ENCODE peak calls at places on chromosomes 4 and X, in four cellular contexts. M is K562, P is H1, N is GM12878. D is an unnamed sample.

GRCh38 chr4:3447431-3448395 is 5.9 kb downstream of the HGFAC start:
- DNase-seq in N (no peak), M (no peak), P (no peak), D (no peak)

GRCh38 chr4:108829981-108830492 is 67.2 kb upstream of the ETNPPL start:
- DNase-seq in P (no peak), N (no peak), M (no peak), D (no peak)

GRCh38 chr4:151287409-151287808 is 10.4 kb downstream of the PRSS48 start:
- DNase-seq in N (no peak), P (no peak), M (no peak), D (no peak)

GRCh38 chr4:3241905-3242304 is 7.1 kb upstream of the MSANTD1 start:
- DNase-seq in M (peak; percentile 62), N (no peak), P (no peak), D (no peak)

GRCh38 chr4:186150926-186151325 is 40.4 kb upstream of the CYP4V2 start:
- DNase-seq in M (no peak), N (no peak), P (no peak), D (no peak)

GRCh38 chr4:98092833-98093439 is 50.3 kb downstream of the STPG2 start:
- DNase-seq in P (no peak), N (no peak), M (no peak), D (peak; percentile 9)

GRCh38 chrX:123648028-123648810 is 84.6 kb downstream of the THOC2 start:
- DNase-seq in P (peak; percentile 54), N (no peak), M (no peak), D (peak; percentile 81)

GRCh38 chrX:50432760-50433377 is 37.8 kb downstream of the DGKK start:
- DNase-seq in N (no peak), P (no peak), M (no peak), D (peak; percentile 93)

GRCh38 chr4:1198070-1198844 is 25.9 kb upstream of the SPON2 start:
- DNase-seq in P (no peak), N (no peak), M (no peak), D (no peak)

GRCh38 chr4:1202526-1203378 is 30.4 kb upstream of the SPON2 start:
- DNase-seq in N (no peak), P (no peak), M (no peak), D (no peak)

GRCh38 chr4:1199556-1200331 is 27.4 kb upstream of the SPON2 start:
- DNase-seq in N (no peak), M (no peak), P (no peak), D (no peak)

GRCh38 chr4:1201851-1202525 is 29.6 kb upstream of the SPON2 start:
- DNase-seq in M (no peak), P (no peak), N (peak; percentile 65), D (no peak)

DNA sequence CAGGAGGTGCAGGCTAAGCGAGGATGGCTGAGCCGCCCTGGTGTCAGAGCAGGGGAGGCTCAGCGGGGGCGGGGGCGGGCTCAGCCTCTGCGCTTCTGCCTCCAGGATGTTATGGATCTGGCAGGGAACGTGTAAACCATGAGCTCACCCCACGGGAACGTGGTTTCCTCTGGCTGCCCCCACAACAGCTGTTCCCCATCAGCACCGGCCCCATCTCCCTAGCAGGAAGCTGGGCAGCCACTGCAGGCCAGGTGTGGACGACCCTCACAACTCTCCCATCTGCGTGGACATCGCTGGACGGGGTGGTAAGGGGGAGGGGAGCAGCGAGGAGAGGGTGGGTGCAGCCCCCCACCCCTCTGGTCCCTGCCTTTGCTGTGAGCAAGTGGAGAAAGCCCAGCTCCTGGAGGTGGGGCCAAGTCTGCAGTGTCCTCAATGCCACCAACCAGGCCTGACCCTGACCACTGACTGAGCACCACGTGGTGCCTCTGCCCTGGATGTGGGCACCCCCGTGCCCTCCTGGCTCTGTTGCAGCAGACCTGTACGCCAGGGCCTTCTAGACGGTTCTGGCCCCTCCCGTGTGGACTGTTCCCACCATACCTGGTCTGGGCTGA is 28.1 kb upstream of the SPON2 start:
- DNase-seq in P (no peak), N (no peak), M (peak; percentile 41), D (no peak)
- TF ChIP-seq POLR2AphosphoS5 in P (no peak), N (no peak), M (no peak), D (no peak)

DNA sequence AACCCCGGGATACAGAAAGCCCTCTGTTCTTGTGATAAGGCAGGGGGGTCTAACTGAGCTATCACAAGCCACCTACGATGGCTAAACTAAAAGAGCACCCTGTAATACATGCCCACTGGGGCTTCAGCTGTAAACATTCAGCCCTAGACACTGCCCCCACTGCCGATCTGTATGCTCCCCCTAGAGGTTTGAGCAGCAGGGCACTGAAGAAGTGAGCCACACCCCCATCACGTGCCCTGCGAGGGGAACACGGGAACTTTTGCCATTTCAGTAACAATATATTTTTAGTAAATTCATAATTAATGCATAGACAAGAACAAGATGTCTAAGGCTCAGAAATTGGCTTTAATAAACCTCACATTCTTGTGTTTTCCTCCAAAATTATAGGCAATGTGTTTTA is 235.2 kb upstream of the SFRP2 start:
- DNase-seq in N (no peak), M (no peak), P (no peak), D (no peak)
- TF ChIP-seq HDAC6 in N (no peak), M (no peak), P (no peak), D (no peak)

DNA sequence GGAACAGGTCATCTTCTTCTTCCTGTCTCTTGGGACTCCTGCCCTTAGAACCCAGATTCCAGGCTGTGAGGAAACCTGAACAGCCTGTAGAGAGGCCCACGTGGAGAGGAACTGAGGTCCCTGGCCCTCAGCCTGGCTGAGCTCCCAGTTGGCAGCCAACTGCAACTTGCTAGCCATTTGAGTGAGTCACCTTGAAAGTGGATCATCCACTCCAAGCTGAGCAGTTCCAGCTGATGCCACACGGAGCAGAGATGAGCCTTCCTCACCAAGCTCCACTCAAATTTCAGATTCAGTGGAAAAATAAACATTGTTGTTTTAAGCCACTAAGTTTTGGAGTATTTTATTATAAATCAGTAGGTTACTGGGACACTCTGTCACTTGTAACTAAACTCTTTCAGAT is 392.5 kb downstream of the BCOR start:
- DNase-seq in N (no peak), P (no peak), M (no peak), D (no peak)
- TF ChIP-seq POLR2AphosphoS5 in N (no peak), P (no peak), M (no peak), D (no peak)

GRCh38 chr4:153114771-153115321 is 89.4 kb upstream of the TRIM2 start:
- DNase-seq in P (no peak), N (no peak), M (no peak), D (no peak)
- TF ChIP-seq HDAC6 in P (no peak), N (no peak), M (no peak), D (no peak)

D was measured in HepG2.